ENCODE peak calls at places on chromosomes 11 and 22, in four cellular contexts. T, K, I and L are unnamed samples.
A peak's percentile ranks its signal among the peaks of the same experiment; 100 is the strongest.

GRCh38 chr11:21132146-21132720 is 462.8 kb downstream of the NELL1 start:
- DNase-seq in T (no peak), K (no peak), I (no peak), L (no peak)

GRCh38 chr11:86116996-86117705 is 48.3 kb upstream of the PICALM start:
- DNase-seq in T (no peak), K (no peak), I (no peak), L (no peak)

GRCh38 chr22:31947296-31947695 is 3.0 kb downstream of the YWHAH start:
- DNase-seq in T (peak; percentile 38), K (no peak), I (peak; percentile 25), L (no peak)

GRCh38 chr11:73361953-73362776 is 14.0 kb upstream of the RELT start:
- DNase-seq in T (no peak), K (no peak), I (no peak), L (no peak)

GRCh38 chr22:36081023-36081431 is 52.4 kb upstream of the RBFOX2 start:
- DNase-seq in T (peak; percentile 26), K (no peak), I (no peak), L (peak; percentile 25)

GRCh38 chr11:16361108-16361869 is 4.9 kb upstream of the SOX6 start:
- DNase-seq in T (no peak), K (no peak), I (no peak), L (no peak)

GRCh38 chr22:46754110-46754799 is 8.2 kb upstream of the TBC1D22A start:
- DNase-seq in T (peak; percentile 92), K (no peak), I (no peak), L (peak; percentile 96)

GRCh38 chr11:76824980-76825725 is 35.6 kb upstream of the ACER3 start:
- DNase-seq in T (no peak), K (no peak), I (no peak), L (no peak)

GRCh38 chr11:69510471-69511357 is 29.3 kb downstream of the LINC01488 start:
- DNase-seq in T (no peak), K (no peak), I (no peak), L (no peak)

GRCh38 chr22:46027219-46028068 is 50.5 kb upstream of the WNT7B start:
- DNase-seq in T (peak; percentile 85), K (no peak), I (no peak), L (peak; percentile 86)

GRCh38 chr11:70567680-70568503 is 169.6 kb downstream of the CTTN start:
- DNase-seq in T (peak; percentile 74), K (no peak), I (no peak), L (peak; percentile 14)

GRCh38 chr22:35993048-35993714 is 35.4 kb downstream of the RBFOX2 start:
- DNase-seq in T (no peak), K (no peak), I (no peak), L (no peak)

GRCh38 chr11:123190504-123190903 is 4.5 kb downstream of the CLMP start:
- DNase-seq in T (no peak), K (no peak), I (no peak), L (no peak)

GRCh38 chr11:123304828-123305530 is 109.9 kb upstream of the CLMP start:
- DNase-seq in T (no peak), K (no peak), I (no peak), L (no peak)

GRCh38 chr11:9790703-9791102 is 126.8 kb downstream of the SWAP70 start:
- DNase-seq in T (no peak), K (no peak), I (no peak), L (no peak)

GRCh38 chr11:10529279-10529678 is 11.7 kb downstream of the RNF141 start:
- DNase-seq in T (no peak), K (no peak), I (no peak), L (no peak)

GRCh38 chr22:24507742-24508141 is 12.6 kb downstream of the UPB1 start:
- DNase-seq in T (no peak), K (peak; percentile 71), I (no peak), L (no peak)
- TF ChIP-seq CTCF in T (no peak), K (peak; percentile 36), I (no peak), L (no peak)

GRCh38 chr11:128642571-128642970 is 51.3 kb upstream of the FLI1 start:
- DNase-seq in T (no peak), K (no peak), I (no peak), L (no peak)

GRCh38 chr11:128645968-128646367 is 47.9 kb upstream of the FLI1 start:
- DNase-seq in T (no peak), K (no peak), I (no peak), L (no peak)

GRCh38 chr11:128648711-128649110 is 45.2 kb upstream of the FLI1 start:
- DNase-seq in T (no peak), K (no peak), I (no peak), L (no peak)

GRCh38 chr11:128643661-128644060 is 50.2 kb upstream of the FLI1 start:
- DNase-seq in T (no peak), K (no peak), I (no peak), L (no peak)
- TF ChIP-seq CTCF in T (no peak), K (no peak), I (no peak), L (no peak)

DNA sequence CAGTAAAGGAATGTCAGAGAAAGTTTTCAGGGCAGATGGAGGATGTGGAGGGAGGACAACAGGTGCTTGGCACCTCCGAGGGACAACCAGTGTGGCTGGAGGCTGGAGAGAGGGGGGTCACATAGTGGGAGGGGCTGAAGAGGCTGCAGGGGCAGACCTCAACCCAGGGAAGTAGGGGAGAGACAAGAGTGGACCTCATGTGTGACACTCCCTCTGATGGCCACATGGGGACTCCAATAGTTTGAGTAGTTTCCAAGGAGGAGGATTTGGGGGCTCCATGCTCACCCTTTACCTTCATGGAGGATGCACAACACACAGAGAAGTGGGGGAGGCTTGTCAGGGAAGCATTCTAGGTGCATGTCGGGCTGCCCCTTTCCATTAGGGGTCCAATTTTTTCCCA is 35.1 kb upstream of the ASPHD2 start:
- DNase-seq in T (no peak), K (no peak), I (no peak), L (no peak)
- TF ChIP-seq CTCF in T (no peak), K (peak; percentile 40), I (no peak), L (no peak)

GRCh38 chr22:42883970-42884369 is 26.9 kb upstream of the ARFGAP3 start:
- DNase-seq in T (no peak), K (no peak), I (no peak), L (no peak)

GRCh38 chr22:42887114-42887513 is 30.0 kb upstream of the ARFGAP3 start:
- DNase-seq in T (no peak), K (no peak), I (no peak), L (peak; percentile 58)

GRCh38 chr22:42884616-42885375 is 27.7 kb upstream of the ARFGAP3 start:
- DNase-seq in T (no peak), K (no peak), I (no peak), L (peak; percentile 62)

GRCh38 chr22:42883121-42883520 is 26.0 kb upstream of the ARFGAP3 start:
- DNase-seq in T (peak; percentile 75), K (no peak), I (no peak), L (no peak)

DNA sequence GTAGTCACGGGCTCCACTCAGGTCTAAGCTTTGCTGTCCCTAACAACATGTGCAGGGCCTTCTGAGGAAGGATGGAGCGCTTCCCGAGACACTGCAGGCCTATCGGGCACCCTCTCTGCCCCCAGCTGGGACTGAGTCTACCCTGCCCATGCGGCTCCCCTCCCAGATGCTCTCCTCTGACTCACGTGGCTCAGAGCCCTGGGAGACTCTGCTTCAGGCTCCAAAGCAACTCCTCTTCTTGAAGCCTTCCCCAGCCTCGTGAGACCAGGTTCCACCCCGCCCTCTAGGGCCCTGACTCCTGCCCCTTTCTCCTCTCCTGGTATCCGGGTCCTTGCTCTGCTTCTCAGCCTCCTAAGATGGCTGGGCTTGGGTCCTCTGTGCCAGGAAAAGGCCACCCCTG is 28.4 kb upstream of the ARFGAP3 start:
- DNase-seq in T (no peak), K (no peak), I (no peak), L (peak; percentile 50)
- TF ChIP-seq CTCF in T (no peak), K (no peak), I (no peak), L (no peak)

DNA sequence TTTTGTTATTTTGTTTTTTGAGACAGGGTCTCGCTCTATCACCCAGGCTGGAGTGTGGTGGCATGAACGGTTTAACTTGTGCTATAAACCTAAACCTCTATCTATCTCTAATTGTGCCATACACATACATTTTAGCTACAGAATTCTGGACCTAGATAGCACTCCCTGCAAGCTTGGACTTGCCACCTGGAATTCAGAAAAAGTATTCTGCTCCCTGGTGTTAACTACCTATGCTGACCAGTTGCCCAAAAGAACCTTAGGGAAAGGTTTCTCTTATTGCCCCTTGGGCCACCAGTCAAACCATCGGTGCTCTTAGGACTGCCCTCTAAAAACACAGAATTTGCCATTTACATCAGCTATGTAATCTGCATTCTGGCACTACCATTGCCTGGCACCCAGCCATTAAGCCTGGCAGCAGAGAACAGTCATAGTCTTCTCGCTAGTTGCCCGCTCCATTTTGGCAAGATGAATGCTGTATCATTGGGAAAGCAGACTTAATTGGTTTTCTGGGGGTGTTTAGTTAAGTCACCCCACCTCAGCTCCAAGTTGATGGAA is 55.3 kb downstream of the ETS1 start:
- DNase-seq in T (no peak), K (no peak), I (no peak), L (peak; percentile 51)
- TF ChIP-seq CTCF in T (no peak), K (no peak), I (no peak), L (no peak)

GRCh38 chr11:113014731-113015455 is 53.7 kb downstream of the NCAM1 start:
- DNase-seq in T (peak; percentile 20), K (no peak), I (no peak), L (peak; percentile 45)

GRCh38 chr11:113018913-113019312 is 57.7 kb downstream of the NCAM1 start:
- DNase-seq in T (no peak), K (no peak), I (no peak), L (no peak)

GRCh38 chr11:113016905-113017304 is 55.7 kb downstream of the NCAM1 start:
- DNase-seq in T (no peak), K (no peak), I (no peak), L (no peak)

DNA sequence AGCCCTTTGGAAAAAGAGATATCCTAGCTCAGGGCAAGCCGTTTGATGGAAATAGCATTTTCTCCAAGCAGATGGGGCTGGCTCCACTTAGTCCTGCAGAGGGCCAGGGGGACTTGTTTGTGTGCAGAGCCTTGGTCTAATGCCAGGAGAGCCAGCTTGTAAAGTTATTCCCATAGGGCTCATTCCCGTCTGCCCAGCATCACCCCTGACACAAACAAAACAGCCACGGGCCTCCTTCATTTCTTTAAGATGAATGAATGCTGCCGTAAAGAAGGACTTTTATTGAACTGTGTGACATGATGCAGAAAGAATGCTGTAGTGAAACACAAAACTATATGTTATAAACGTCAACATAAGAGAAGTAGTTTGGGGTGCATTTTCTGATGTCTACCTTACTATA is 53.0 kb downstream of the NCAM1 start:
- DNase-seq in T (no peak), K (no peak), I (no peak), L (peak; percentile 8)
- TF ChIP-seq CTCF in T (no peak), K (no peak), I (no peak), L (no peak)

GRCh38 chr11:45180158-45180887 is 33.9 kb downstream of the PRDM11 start:
- DNase-seq in T (peak; percentile 73), K (no peak), I (no peak), L (peak; percentile 77)
- TF ChIP-seq CTCF in T (peak; percentile 54), K (peak; percentile 11), I (no peak), L (peak; percentile 55)